ENCODE peak calls at places on chromosomes 12 and 14, in six cellular contexts. Y is H1, D is GM12891, A is HepG2, S is GM12878, E is K562. T is an unnamed sample.

GRCh38 chr14:23513005-23513412 is 38.6 kb downstream of the ZFHX2 start:
- DNase-seq in Y (no peak), D (no peak), A (no peak), S (no peak), E (no peak), T (no peak)

GRCh38 chr14:105891221-105891602 is 364.8 kb downstream of the TMEM121 start:
- DNase-seq in Y (no peak), D (no peak), A (no peak), S (no peak), E (no peak), T (no peak)

GRCh38 chr12:71456990-71457389 is 17.4 kb downstream of the LGR5 start:
- DNase-seq in Y (no peak), D (no peak), A (no peak), S (no peak), E (no peak), T (no peak)

GRCh38 chr14:24335461-24336146 is 733 bp upstream of the ADCY4 start:
- DNase-seq in Y (no peak), D (no peak), A (no peak), S (no peak), E (no peak), T (no peak)

GRCh38 chr12:8948711-8949524 is 527 bp downstream of the M6PR start:
- DNase-seq in Y (no peak), D (no peak), A (peak), S (no peak), E (peak), T (peak)

GRCh38 chr12:106804668-106805067 is 30.2 kb downstream of the RIC8B start:
- DNase-seq in Y (no peak), D (no peak), A (no peak), S (no peak), E (no peak), T (no peak)

GRCh38 chr12:71447691-71448660 is 8.4 kb downstream of the LGR5 start:
- DNase-seq in Y (no peak), D (no peak), A (no peak), S (no peak), E (no peak), T (no peak)

GRCh38 chr12:75658826-75659823 is 147.7 kb upstream of the KRR1 start:
- DNase-seq in Y (no peak), D (no peak), A (no peak), S (no peak), E (peak), T (no peak)

GRCh38 chr14:82420874-82421273 is 887.2 kb upstream of the SEL1L start:
- DNase-seq in Y (no peak), D (no peak), A (no peak), S (no peak), E (no peak), T (no peak)

GRCh38 chr12:81668475-81668874 is 90.7 kb downstream of the PPFIA2 start:
- DNase-seq in Y (no peak), D (no peak), A (no peak), S (no peak), E (no peak), T (no peak)

GRCh38 chr12:16726879-16727278 is 120.9 kb upstream of the LMO3 start:
- DNase-seq in Y (no peak), D (no peak), A (no peak), S (no peak), E (no peak), T (no peak)

GRCh38 chr12:75978677-75979076 is 52.9 kb downstream of the PHLDA1 start:
- DNase-seq in Y (no peak), D (no peak), A (no peak), S (no peak), E (no peak), T (no peak)

GRCh38 chr12:11059784-11060183 is 2.3 kb downstream of the TAS2R46 start:
- DNase-seq in Y (no peak), D (no peak), A (no peak), S (no peak), E (no peak), T (no peak)

GRCh38 chr12:108612788-108613282 is 15.0 kb upstream of the TMEM119 start:
- DNase-seq in Y (no peak), D (no peak), A (no peak), S (no peak), E (no peak), T (no peak)

GRCh38 chr12:75715323-75715644 is 203.9 kb upstream of the KRR1 start:
- DNase-seq in Y (no peak), D (no peak), A (no peak), S (no peak), E (no peak), T (no peak)

GRCh38 chr14:105899071-105899641 is 372.8 kb downstream of the TMEM121 start:
- DNase-seq in Y (no peak), D (no peak), A (no peak), S (no peak), E (no peak), T (no peak)

GRCh38 chr12:107903377-107904061 is 129.0 kb downstream of the ASCL4 start:
- DNase-seq in Y (no peak), D (peak), A (no peak), S (peak), E (peak), T (peak)

GRCh38 chr12:99736760-99737159 is 89.2 kb downstream of the GARIN6 start:
- DNase-seq in Y (no peak), D (no peak), A (no peak), S (no peak), E (no peak), T (no peak)

GRCh38 chr14:90454041-90455000 is 57.5 kb downstream of the CALM1 start:
- DNase-seq in Y (peak), D (no peak), A (peak), S (no peak), E (peak), T (no peak)

GRCh38 chr12:2682301-2683282 is 112.2 kb upstream of the FKBP4 start:
- DNase-seq in Y (no peak), D (no peak), A (peak), S (no peak), E (peak), T (no peak)

GRCh38 chr12:117352260-117352659 is 9.2 kb downstream of the NOS1 start:
- DNase-seq in Y (no peak), D (no peak), A (no peak), S (no peak), E (no peak), T (no peak)

GRCh38 chr14:92568621-92569479 is 55.3 kb downstream of the RIN3 start:
- DNase-seq in Y (no peak), D (no peak), A (no peak), S (peak), E (no peak), T (peak)

GRCh38 chr12:52147367-52147972 is 44.3 kb downstream of the KRT80 start:
- DNase-seq in Y (no peak), D (no peak), A (peak), S (no peak), E (peak), T (no peak)

GRCh38 chr14:25150401-25150800 is 100.5 kb upstream of the STXBP6 start:
- DNase-seq in Y (no peak), D (no peak), A (no peak), S (no peak), E (no peak), T (no peak)

GRCh38 chr14:89589400-89590128 is 172.5 kb upstream of the FOXN3 start:
- DNase-seq in Y (no peak), D (no peak), A (no peak), S (peak), E (no peak), T (no peak)

GRCh38 chr14:99602788-99603415 is 1.1 kb downstream of the CCDC85C start:
- DNase-seq in Y (no peak), D (no peak), A (no peak), S (no peak), E (no peak), T (no peak)

GRCh38 chr12:117564885-117565284 is 203.5 kb upstream of the NOS1 start:
- DNase-seq in Y (no peak), D (no peak), A (no peak), S (no peak), E (no peak), T (no peak)

GRCh38 chr12:22285871-22286270 is 48.6 kb downstream of the ST8SIA1 start:
- DNase-seq in Y (no peak), D (no peak), A (no peak), S (no peak), E (no peak), T (no peak)

GRCh38 chr14:34368115-34368970 is 93.7 kb downstream of the SPTSSA start:
- DNase-seq in Y (no peak), D (no peak), A (peak), S (no peak), E (no peak), T (no peak)

GRCh38 chr12:19299765-19300164 is 139.5 kb upstream of the AEBP2 start:
- DNase-seq in Y (no peak), D (no peak), A (no peak), S (no peak), E (no peak), T (no peak)

GRCh38 chr12:49874142-49874897 is 29.4 kb downstream of the FAIM2 start:
- DNase-seq in Y (no peak), D (no peak), A (no peak), S (no peak), E (no peak), T (no peak)

DNA sequence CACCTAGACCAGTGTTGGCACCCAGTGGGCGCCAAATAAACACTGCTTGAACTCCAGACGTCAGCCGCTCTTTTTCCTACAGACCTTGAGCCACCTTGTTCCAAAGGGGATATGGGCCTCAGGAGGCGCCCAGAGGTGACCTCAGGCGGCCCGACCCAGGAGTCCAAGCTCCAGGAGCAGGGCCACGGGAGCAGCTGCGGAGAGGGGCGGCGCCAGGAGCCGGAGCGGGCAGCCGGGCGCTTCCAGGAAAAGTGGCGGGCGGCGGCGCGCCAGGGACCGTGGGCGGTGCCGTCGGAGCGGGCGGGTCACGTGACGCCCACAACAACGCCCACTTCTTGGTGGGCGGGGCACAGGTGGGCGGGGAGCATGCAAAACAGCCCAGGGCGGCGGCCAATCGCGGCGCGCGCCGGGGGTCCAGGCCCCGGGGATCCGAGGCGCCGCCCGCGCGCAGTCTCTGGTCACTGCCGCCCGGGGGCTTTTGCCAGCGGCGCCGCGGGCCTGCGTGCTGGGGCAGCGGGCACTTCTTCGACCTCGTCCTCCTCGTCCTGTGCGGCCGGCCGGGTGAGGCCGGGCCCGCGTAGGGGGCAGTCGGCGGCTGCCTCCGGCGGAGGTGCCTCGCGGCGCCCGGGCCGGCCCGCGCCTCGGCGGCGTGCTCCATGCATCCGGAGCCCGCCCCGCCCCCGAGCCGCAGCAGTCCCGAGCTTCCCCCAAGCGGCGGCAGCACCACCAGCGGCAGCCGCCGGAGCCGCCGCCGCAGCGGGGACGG is at the start of gene ORAI1:
- DNase-seq in Y (peak), D (peak), A (peak), S (peak), E (peak), T (peak)
- TF ChIP-seq POLR2A in Y (peak), D (peak), A (peak), S (peak), E (peak), T (peak)

DNA sequence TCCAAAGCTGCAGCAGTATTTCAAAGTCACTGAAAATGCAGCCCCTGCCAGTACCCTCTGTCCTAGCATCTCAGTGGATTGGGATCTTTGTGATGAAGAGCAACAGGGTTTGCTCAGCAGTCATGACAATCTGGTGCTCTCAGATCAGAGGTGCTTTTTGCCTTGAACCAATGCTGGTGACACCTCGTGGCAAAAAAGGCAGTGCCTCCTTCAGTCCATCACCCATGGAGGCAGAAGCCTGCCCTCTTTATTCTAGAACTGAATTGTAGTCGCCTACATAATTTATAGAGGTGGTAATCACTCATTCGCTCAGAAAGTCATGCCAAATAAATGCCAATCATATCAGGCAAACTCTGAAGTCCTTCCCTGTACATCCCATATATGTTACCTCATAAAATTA is 126.0 kb upstream of the VRK1 start:
- DNase-seq in Y (no peak), D (no peak), A (no peak), S (no peak), E (no peak), T (no peak)
- TF ChIP-seq POLR2AphosphoS5 in Y (no peak), D (no peak), A (no peak), S (no peak), E (no peak), T (no peak)

GRCh38 chr14:100827140-100827517 is 1.2 kb downstream of the MEG3 start:
- DNase-seq in Y (no peak), D (no peak), A (no peak), S (no peak), E (no peak), T (no peak)
- TF ChIP-seq TAF1 in Y (no peak), D (no peak), A (no peak), S (no peak), E (no peak), T (no peak)

DNA sequence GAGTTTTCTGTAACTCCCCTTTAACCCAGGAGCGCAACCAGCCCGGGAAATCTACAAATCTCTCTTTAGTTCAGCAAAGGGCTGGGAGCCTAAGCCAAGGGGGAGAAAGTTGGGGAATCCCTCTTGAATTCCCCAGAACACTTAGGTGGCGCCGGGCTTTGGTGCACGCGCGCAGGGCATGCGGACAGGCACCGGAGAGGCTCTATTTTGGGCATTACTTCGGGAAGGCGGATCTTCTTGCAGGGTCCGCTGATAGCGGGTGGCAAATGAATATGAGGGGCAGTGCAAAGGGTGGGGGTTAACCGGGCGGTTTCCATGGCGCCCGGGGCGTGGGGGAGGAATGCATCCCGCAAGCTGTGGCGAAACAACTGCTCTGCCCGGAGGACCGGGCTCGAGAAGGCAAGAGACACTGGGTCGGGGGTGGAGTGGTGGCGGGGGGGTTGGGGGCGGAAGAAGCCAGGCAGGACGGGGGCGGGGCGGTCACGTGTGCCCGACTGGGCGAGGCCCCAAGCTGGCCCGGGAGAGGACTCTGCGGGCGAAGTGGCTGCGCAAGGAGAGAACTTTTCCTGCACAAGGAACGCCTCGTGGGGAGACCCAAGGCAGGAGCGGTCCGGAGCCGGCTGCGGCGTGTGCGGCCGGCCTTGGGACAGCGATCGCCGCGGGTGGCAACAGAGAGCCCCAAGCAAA is at the start of gene FLVCR2:
- DNase-seq in Y (no peak), D (peak), A (peak), S (no peak), E (peak), T (peak)
- TF ChIP-seq POLR2A in Y (no peak), D (no peak), A (no peak), S (no peak), E (no peak), T (no peak)

DNA sequence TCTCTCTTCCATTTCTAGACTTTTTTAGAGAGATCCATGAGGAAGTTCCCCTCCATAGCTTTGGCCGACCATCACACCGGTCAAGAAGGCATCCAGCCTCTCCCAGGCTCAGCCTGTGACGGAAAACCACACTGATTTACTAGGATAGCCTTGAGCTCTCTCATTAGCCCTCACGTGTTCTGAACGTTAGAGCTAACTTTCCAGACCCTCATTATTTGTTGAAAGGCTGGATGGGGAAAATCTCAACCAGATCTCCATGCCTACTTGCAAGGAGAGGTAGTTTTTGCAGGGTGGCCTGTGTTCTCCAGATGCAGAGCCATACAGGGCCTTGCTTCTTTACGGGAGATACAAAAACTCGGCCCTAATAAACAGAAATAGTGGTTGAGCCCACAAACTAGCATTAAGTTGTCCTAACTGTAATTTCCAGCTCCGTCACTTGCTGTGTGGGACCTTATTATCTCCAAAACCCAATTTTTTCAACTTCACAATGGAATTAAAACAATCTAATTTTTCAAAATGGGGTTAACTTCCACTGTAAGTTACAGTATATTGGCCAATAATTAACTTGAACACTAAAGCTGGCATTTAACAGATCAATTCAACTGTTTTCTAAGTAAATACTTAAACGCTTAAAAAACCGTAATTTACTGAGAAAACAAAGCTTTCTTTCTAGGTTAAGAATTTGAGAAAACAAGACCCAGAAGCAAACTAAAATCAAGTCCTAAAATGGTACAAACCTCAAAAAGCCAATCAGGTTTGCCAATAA is 65.3 kb downstream of the KLHL28 start:
- DNase-seq in Y (no peak), D (no peak), A (peak), S (no peak), E (no peak), T (no peak)
- TF ChIP-seq POLR2AphosphoS5 in Y (no peak), D (no peak), A (no peak), S (no peak), E (no peak), T (no peak)

DNA sequence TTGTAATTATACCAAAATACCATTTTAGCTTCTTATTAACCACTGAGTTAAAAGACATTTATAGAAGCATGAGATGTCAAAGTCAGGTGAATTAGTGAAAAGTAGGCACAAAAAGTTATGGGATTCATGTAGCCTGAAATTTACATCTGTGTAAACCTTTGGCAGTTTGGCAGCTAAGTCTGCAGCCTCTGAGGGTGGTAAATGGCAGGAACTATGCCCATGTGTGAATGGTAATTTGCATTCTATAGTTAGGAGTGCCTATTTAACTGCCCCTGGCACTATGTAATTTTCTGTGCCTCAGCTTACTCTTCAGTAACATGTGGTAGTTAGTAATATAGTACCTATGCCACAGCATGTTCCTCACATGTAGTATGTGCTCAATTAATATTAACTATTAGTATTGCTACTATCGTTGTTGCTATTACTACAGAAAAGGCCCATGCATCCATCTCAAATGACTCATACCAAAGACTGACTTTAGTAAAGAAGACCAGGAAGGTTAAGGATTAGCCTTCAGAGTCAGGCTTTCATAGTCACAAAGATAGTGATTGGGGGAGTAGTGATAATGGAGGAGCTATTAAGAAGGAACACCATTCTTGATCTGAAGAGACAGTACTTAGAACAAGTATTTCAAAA is 258.7 kb upstream of the BTG1 start:
- DNase-seq in Y (no peak), D (no peak), A (no peak), S (no peak), E (peak), T (no peak)
- TF ChIP-seq TAF1 in Y (no peak), D (no peak), A (no peak), S (no peak), E (no peak), T (no peak)

DNA sequence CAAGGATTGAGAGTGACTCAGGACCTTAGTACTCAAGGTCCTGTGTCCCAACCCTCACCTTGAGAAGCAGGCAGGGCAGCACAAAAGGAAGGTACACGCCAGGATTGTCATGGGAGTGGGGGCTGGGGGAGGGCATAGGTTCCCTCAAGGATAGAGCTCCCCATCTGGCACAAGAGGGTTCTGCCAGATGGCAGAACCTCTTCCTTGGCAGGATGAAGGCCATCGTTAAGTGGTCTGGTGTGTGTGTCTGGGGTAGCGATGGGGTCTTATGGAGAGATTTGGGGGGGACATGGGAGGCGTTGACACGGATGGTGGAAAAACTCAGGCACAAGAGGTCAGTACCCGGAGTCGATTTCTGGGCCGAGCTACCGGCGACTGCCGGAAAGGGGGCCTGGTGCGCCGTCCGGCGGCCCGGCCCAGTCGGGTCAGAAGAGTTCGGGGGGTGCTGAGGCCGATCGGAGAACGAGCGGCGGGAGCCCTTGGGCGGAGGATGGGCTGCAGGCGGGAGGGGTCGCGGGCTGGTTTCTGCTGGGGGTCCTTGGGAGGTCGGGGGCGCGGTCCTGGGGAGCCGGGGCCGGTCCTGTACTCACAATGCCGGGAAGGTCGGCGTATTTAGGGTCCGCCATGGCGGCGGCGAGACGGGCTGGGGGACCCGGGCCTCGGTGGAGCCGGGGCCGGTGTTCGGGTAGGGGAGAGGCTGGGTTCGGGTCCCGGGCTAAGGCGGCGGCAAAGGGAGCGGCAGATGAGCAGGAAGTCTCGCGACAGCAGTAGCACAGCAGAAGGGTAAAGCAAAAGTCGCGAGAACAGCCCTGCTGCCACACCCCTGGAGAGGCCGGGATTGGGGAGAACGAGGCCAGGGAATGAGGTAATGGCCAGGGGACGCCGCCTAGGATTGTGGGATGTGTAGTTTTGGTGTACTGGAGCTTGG is at the start of gene DCTN2:
- DNase-seq in Y (peak), D (peak), A (peak), S (peak), E (peak), T (peak)
- TF ChIP-seq POLR2A in Y (no peak), D (no peak), A (peak), S (peak), E (peak), T (peak)